ENCODE peak calls at places on chromosome 12, in nine cellular contexts. One of them, this sample, is unnamed.

GRCh38 chr12:107415066-107415465 is 270.5 kb upstream of the PWP1 start:
- DNase-seq in astrocyte of the spinal cord: peak
- DNase-seq in Peyer's patch: no peak
- DNase-seq in fibroblast of lung: peak
- DNase-seq in WERI-Rb-1: no peak
- DNase-seq in BJ: peak
- DNase-seq in mucosa of descending colon: no peak
- DNase-seq in pancreas: no peak
- DNase-seq in HL-60: no peak
- DNase-seq in this sample: no peak

GRCh38 chr12:47964102-47964723 is 817 bp downstream of the TMEM106C start:
- DNase-seq in astrocyte of the spinal cord: no peak
- DNase-seq in Peyer's patch: peak
- DNase-seq in fibroblast of lung: no peak
- DNase-seq in WERI-Rb-1: peak
- DNase-seq in BJ: no peak
- DNase-seq in mucosa of descending colon: peak
- DNase-seq in pancreas: no peak
- DNase-seq in HL-60: no peak
- DNase-seq in this sample: no peak

GRCh38 chr12:64433915-64434314 is 18.0 kb upstream of the TBK1 start:
- DNase-seq in astrocyte of the spinal cord: no peak
- DNase-seq in Peyer's patch: no peak
- DNase-seq in fibroblast of lung: no peak
- DNase-seq in WERI-Rb-1: no peak
- DNase-seq in BJ: no peak
- DNase-seq in mucosa of descending colon: no peak
- DNase-seq in pancreas: no peak
- DNase-seq in HL-60: no peak
- DNase-seq in this sample: no peak

GRCh38 chr12:76536546-76536945 is 23.0 kb downstream of the OSBPL8 start:
- DNase-seq in astrocyte of the spinal cord: no peak
- DNase-seq in Peyer's patch: no peak
- DNase-seq in fibroblast of lung: no peak
- DNase-seq in WERI-Rb-1: no peak
- DNase-seq in BJ: no peak
- DNase-seq in mucosa of descending colon: no peak
- DNase-seq in pancreas: no peak
- DNase-seq in HL-60: no peak
- DNase-seq in this sample: no peak

GRCh38 chr12:6362383-6362782 is 13.0 kb downstream of the SCNN1A start:
- DNase-seq in astrocyte of the spinal cord: no peak
- DNase-seq in Peyer's patch: no peak
- DNase-seq in fibroblast of lung: no peak
- DNase-seq in WERI-Rb-1: no peak
- DNase-seq in BJ: no peak
- DNase-seq in mucosa of descending colon: no peak
- DNase-seq in pancreas: no peak
- DNase-seq in HL-60: no peak
- DNase-seq in this sample: no peak

GRCh38 chr12:96434107-96434506 is 33.9 kb upstream of the CDK17 start:
- DNase-seq in astrocyte of the spinal cord: peak
- DNase-seq in Peyer's patch: peak
- DNase-seq in fibroblast of lung: peak
- DNase-seq in WERI-Rb-1: no peak
- DNase-seq in BJ: peak
- DNase-seq in mucosa of descending colon: peak
- DNase-seq in pancreas: no peak
- DNase-seq in HL-60: peak
- DNase-seq in this sample: peak

GRCh38 chr12:57389033-57389432 is 41.8 kb downstream of the R3HDM2 start:
- DNase-seq in astrocyte of the spinal cord: peak
- DNase-seq in Peyer's patch: no peak
- DNase-seq in fibroblast of lung: peak
- DNase-seq in WERI-Rb-1: no peak
- DNase-seq in BJ: peak
- DNase-seq in mucosa of descending colon: no peak
- DNase-seq in pancreas: no peak
- DNase-seq in HL-60: no peak
- DNase-seq in this sample: no peak

GRCh38 chr12:92408072-92408900 is 262.6 kb upstream of the BTG1 start:
- DNase-seq in astrocyte of the spinal cord: no peak
- DNase-seq in Peyer's patch: peak
- DNase-seq in fibroblast of lung: no peak
- DNase-seq in WERI-Rb-1: peak
- DNase-seq in BJ: no peak
- DNase-seq in mucosa of descending colon: peak
- DNase-seq in pancreas: no peak
- DNase-seq in HL-60: no peak
- DNase-seq in this sample: peak

GRCh38 chr12:21073822-21074460 is 57.1 kb upstream of the SLCO1B1 start:
- DNase-seq in astrocyte of the spinal cord: peak
- DNase-seq in Peyer's patch: no peak
- DNase-seq in fibroblast of lung: peak
- DNase-seq in WERI-Rb-1: no peak
- DNase-seq in BJ: no peak
- DNase-seq in mucosa of descending colon: no peak
- DNase-seq in pancreas: no peak
- DNase-seq in HL-60: no peak
- DNase-seq in this sample: no peak

GRCh38 chr12:6614513-6615177 is 7.5 kb upstream of the CHD4 start:
- DNase-seq in astrocyte of the spinal cord: peak
- DNase-seq in Peyer's patch: no peak
- DNase-seq in fibroblast of lung: no peak
- DNase-seq in WERI-Rb-1: no peak
- DNase-seq in BJ: no peak
- DNase-seq in mucosa of descending colon: peak
- DNase-seq in pancreas: no peak
- DNase-seq in HL-60: no peak
- DNase-seq in this sample: no peak

GRCh38 chr12:93970892-93971688 is 177.3 kb upstream of the PLXNC1 start:
- DNase-seq in astrocyte of the spinal cord: no peak
- DNase-seq in Peyer's patch: no peak
- DNase-seq in fibroblast of lung: peak
- DNase-seq in WERI-Rb-1: no peak
- DNase-seq in BJ: no peak
- DNase-seq in mucosa of descending colon: no peak
- DNase-seq in pancreas: no peak
- DNase-seq in HL-60: no peak
- DNase-seq in this sample: no peak

GRCh38 chr12:125249066-125249824 is 184.0 kb downstream of the AACS start:
- DNase-seq in astrocyte of the spinal cord: no peak
- DNase-seq in Peyer's patch: no peak
- DNase-seq in fibroblast of lung: no peak
- DNase-seq in WERI-Rb-1: no peak
- DNase-seq in BJ: no peak
- DNase-seq in mucosa of descending colon: no peak
- DNase-seq in pancreas: no peak
- DNase-seq in HL-60: no peak
- DNase-seq in this sample: no peak

GRCh38 chr12:78888583-78888982 is 24.0 kb downstream of the SYT1 start:
- DNase-seq in astrocyte of the spinal cord: peak
- DNase-seq in Peyer's patch: no peak
- DNase-seq in fibroblast of lung: peak
- DNase-seq in WERI-Rb-1: no peak
- DNase-seq in BJ: no peak
- DNase-seq in mucosa of descending colon: no peak
- DNase-seq in pancreas: no peak
- DNase-seq in HL-60: no peak
- DNase-seq in this sample: peak

GRCh38 chr12:120041386-120042231 is 52.6 kb downstream of the BICDL1 start:
- DNase-seq in astrocyte of the spinal cord: no peak
- DNase-seq in Peyer's patch: peak
- DNase-seq in fibroblast of lung: no peak
- DNase-seq in WERI-Rb-1: no peak
- DNase-seq in BJ: no peak
- DNase-seq in mucosa of descending colon: no peak
- DNase-seq in pancreas: no peak
- DNase-seq in HL-60: no peak
- DNase-seq in this sample: no peak

DNA sequence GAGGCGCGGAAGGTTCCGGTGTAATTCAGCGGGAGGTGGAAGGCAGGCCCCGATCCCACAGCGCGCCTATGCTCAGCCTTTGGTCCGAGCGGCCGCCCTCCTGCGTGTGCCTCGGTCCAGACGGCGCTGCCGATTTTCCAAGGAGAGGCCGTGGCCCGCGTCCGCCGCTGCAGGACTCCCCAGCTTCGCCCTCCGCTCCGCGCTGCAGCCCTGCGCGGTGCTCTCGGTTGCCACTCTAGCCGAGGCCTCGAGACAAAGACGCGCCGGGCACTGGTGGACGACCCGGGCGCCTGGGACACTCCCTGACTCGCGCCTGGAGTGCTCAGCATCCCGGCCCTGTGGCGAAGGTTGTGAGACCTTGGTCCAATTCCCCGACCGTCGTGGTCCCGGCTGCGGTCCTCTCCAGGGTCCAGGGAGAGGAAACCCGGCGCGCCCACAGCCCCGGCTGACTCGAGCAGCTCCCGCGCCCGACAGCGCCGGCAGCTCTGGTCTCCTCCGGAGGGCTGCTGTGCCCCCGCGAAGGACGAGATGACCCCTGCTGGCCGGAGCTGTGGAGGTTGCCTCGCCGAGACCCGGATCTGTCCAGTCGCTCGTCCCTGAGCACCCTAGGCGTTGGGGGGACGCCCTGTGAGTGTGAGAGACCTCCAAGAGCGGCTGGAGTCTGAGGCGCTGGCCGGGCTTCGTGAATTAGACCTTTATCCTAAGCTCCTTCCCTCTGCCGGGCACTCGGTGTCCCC is 6.5 kb downstream of the HOXC12 start:
- DNase-seq in astrocyte of the spinal cord: no peak
- DNase-seq in Peyer's patch: no peak
- DNase-seq in fibroblast of lung: no peak
- DNase-seq in WERI-Rb-1: no peak
- DNase-seq in BJ: no peak
- DNase-seq in mucosa of descending colon: no peak
- DNase-seq in pancreas: no peak
- DNase-seq in HL-60: no peak
- DNase-seq in this sample: no peak
- TF ChIP-seq CTCF in astrocyte of the spinal cord: peak
- TF ChIP-seq CTCF in Peyer's patch: no peak
- TF ChIP-seq CTCF in fibroblast of lung: no peak
- TF ChIP-seq CTCF in WERI-Rb-1: peak
- TF ChIP-seq CTCF in BJ: peak
- TF ChIP-seq CTCF in mucosa of descending colon: no peak
- TF ChIP-seq CTCF in pancreas: no peak
- TF ChIP-seq CTCF in HL-60: no peak
- TF ChIP-seq CTCF in this sample: no peak

GRCh38 chr12:116202940-116203339 is 74.6 kb downstream of the MED13L start:
- DNase-seq in astrocyte of the spinal cord: peak
- DNase-seq in Peyer's patch: no peak
- DNase-seq in fibroblast of lung: peak
- DNase-seq in WERI-Rb-1: no peak
- DNase-seq in BJ: no peak
- DNase-seq in mucosa of descending colon: no peak
- DNase-seq in pancreas: no peak
- DNase-seq in HL-60: no peak
- DNase-seq in this sample: no peak
- H3K4me3 ChIP-seq in astrocyte of the spinal cord: no peak
- H3K4me3 ChIP-seq in Peyer's patch: no peak
- H3K4me3 ChIP-seq in fibroblast of lung: no peak
- H3K4me3 ChIP-seq in WERI-Rb-1: no peak
- H3K4me3 ChIP-seq in BJ: no peak
- H3K4me3 ChIP-seq in mucosa of descending colon: no peak
- H3K4me3 ChIP-seq in pancreas: no peak
- H3K4me3 ChIP-seq in HL-60: no peak
- H3K4me3 ChIP-seq in this sample: no peak

GRCh38 chr12:42027537-42027936 is 117.1 kb downstream of the GXYLT1 start:
- DNase-seq in astrocyte of the spinal cord: no peak
- DNase-seq in Peyer's patch: no peak
- DNase-seq in fibroblast of lung: no peak
- DNase-seq in WERI-Rb-1: no peak
- DNase-seq in BJ: no peak
- DNase-seq in mucosa of descending colon: no peak
- DNase-seq in pancreas: no peak
- DNase-seq in HL-60: no peak
- DNase-seq in this sample: no peak

GRCh38 chr12:42020226-42020625 is 124.4 kb downstream of the GXYLT1 start:
- DNase-seq in astrocyte of the spinal cord: no peak
- DNase-seq in Peyer's patch: no peak
- DNase-seq in fibroblast of lung: no peak
- DNase-seq in WERI-Rb-1: no peak
- DNase-seq in BJ: no peak
- DNase-seq in mucosa of descending colon: no peak
- DNase-seq in pancreas: no peak
- DNase-seq in HL-60: no peak
- DNase-seq in this sample: no peak

GRCh38 chr12:42023733-42024494 is 120.8 kb downstream of the GXYLT1 start:
- DNase-seq in astrocyte of the spinal cord: peak
- DNase-seq in Peyer's patch: peak
- DNase-seq in fibroblast of lung: peak
- DNase-seq in WERI-Rb-1: peak
- DNase-seq in BJ: no peak
- DNase-seq in mucosa of descending colon: peak
- DNase-seq in pancreas: peak
- DNase-seq in HL-60: peak
- DNase-seq in this sample: peak

DNA sequence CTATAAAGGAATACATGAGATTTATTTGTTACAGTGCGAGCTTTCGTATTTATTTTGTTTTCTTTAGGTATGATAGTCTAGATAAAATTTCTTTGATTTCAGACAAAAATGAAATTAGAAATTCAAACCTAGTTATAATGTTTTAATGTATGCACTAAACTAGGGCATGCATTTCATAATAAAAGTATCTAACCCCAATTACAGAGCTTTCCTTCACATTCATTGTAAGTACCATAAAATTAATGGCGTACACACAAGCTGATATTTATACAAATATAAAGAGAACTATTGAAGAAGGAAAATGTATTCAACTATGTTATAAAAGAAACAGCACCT is 120.2 kb downstream of the GXYLT1 start:
- DNase-seq in astrocyte of the spinal cord: no peak
- DNase-seq in Peyer's patch: no peak
- DNase-seq in fibroblast of lung: no peak
- DNase-seq in WERI-Rb-1: no peak
- DNase-seq in BJ: no peak
- DNase-seq in mucosa of descending colon: no peak
- DNase-seq in pancreas: no peak
- DNase-seq in HL-60: no peak
- DNase-seq in this sample: no peak
- TF ChIP-seq CTCF in astrocyte of the spinal cord: no peak
- TF ChIP-seq CTCF in Peyer's patch: no peak
- TF ChIP-seq CTCF in fibroblast of lung: no peak
- TF ChIP-seq CTCF in WERI-Rb-1: no peak
- TF ChIP-seq CTCF in BJ: no peak
- TF ChIP-seq CTCF in mucosa of descending colon: no peak
- TF ChIP-seq CTCF in pancreas: no peak
- TF ChIP-seq CTCF in HL-60: no peak
- TF ChIP-seq CTCF in this sample: no peak

DNA sequence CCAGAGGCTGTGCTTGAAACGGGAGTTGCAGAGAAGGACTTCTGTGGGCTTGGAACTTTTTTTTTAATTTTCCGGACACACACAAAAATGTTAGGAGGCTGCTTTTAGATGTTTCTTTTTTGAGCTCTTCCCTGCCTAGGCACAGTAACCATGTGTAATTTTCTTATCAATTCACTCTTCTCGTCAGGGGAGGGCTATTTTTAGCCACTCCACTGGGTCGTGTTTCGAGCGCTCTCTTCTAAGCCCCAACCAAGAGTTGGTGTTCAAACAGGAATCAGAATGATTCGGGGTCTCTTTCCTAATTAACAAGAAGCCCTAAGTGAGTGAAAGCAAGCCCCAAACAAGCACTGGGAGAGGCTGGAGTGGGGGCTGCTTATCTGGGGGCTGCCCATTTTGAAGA is 162.6 kb downstream of the CHST11 start:
- DNase-seq in astrocyte of the spinal cord: no peak
- DNase-seq in Peyer's patch: no peak
- DNase-seq in fibroblast of lung: no peak
- DNase-seq in WERI-Rb-1: no peak
- DNase-seq in BJ: no peak
- DNase-seq in mucosa of descending colon: no peak
- DNase-seq in pancreas: no peak
- DNase-seq in HL-60: no peak
- DNase-seq in this sample: no peak
- H3K4me3 ChIP-seq in astrocyte of the spinal cord: no peak
- H3K4me3 ChIP-seq in Peyer's patch: no peak
- H3K4me3 ChIP-seq in fibroblast of lung: no peak
- H3K4me3 ChIP-seq in WERI-Rb-1: no peak
- H3K4me3 ChIP-seq in BJ: no peak
- H3K4me3 ChIP-seq in mucosa of descending colon: no peak
- H3K4me3 ChIP-seq in pancreas: no peak
- H3K4me3 ChIP-seq in HL-60: no peak
- H3K4me3 ChIP-seq in this sample: no peak

This sample was measured in GM06990.